ENCODE peak calls at places on chromosome 4, in ten cellular contexts. One of them, this sample, is unnamed.

GRCh38 chr4:152269448-152270191 is 266.3 kb downstream of the FBXW7 start:
- DNase-seq in ascending aorta: no peak
- DNase-seq in CD8-positive, alpha-beta memory T cell: no peak
- DNase-seq in IMR-90: no peak
- DNase-seq in heart right ventricle: no peak
- DNase-seq in breast epithelium: no peak
- DNase-seq in CD4-positive, CD25-positive, alpha-beta regulatory T cell: no peak
- DNase-seq in heart left ventricle: no peak
- DNase-seq in adipocyte: no peak
- DNase-seq in PC-9: no peak
- DNase-seq in this sample: no peak

GRCh38 chr4:105596676-105597075 is 44.3 kb downstream of the ARHGEF38 start:
- DNase-seq in ascending aorta: no peak
- DNase-seq in PC-9: no peak
- DNase-seq in IMR-90: no peak
- DNase-seq in CD8-positive, alpha-beta memory T cell: no peak
- DNase-seq in heart left ventricle: no peak
- DNase-seq in breast epithelium: no peak
- DNase-seq in CD4-positive, CD25-positive, alpha-beta regulatory T cell: no peak
- DNase-seq in adipocyte: no peak
- DNase-seq in heart right ventricle: no peak
- DNase-seq in this sample: peak; percentile 2

GRCh38 chr4:35885081-35885480 is 359.2 kb downstream of the ARAP2 start:
- DNase-seq in CD8-positive, alpha-beta memory T cell: no peak
- DNase-seq in adipocyte: no peak
- DNase-seq in heart left ventricle: no peak
- DNase-seq in breast epithelium: no peak
- DNase-seq in heart right ventricle: no peak
- DNase-seq in PC-9: no peak
- DNase-seq in ascending aorta: no peak
- DNase-seq in IMR-90: no peak
- DNase-seq in CD4-positive, CD25-positive, alpha-beta regulatory T cell: no peak
- DNase-seq in this sample: no peak

GRCh38 chr4:138555584-138555983 is 313.4 kb upstream of the SLC7A11 start:
- DNase-seq in CD4-positive, CD25-positive, alpha-beta regulatory T cell: no peak
- DNase-seq in IMR-90: no peak
- DNase-seq in heart left ventricle: no peak
- DNase-seq in CD8-positive, alpha-beta memory T cell: no peak
- DNase-seq in breast epithelium: no peak
- DNase-seq in PC-9: no peak
- DNase-seq in ascending aorta: no peak
- DNase-seq in adipocyte: no peak
- DNase-seq in heart right ventricle: no peak
- DNase-seq in this sample: peak; percentile 37

GRCh38 chr4:19850909-19851308 is 400.8 kb upstream of the SLIT2 start:
- DNase-seq in PC-9: no peak
- DNase-seq in ascending aorta: no peak
- DNase-seq in IMR-90: peak; percentile 93
- DNase-seq in heart right ventricle: no peak
- DNase-seq in breast epithelium: no peak
- DNase-seq in adipocyte: peak; percentile 49
- DNase-seq in CD8-positive, alpha-beta memory T cell: no peak
- DNase-seq in CD4-positive, CD25-positive, alpha-beta regulatory T cell: no peak
- DNase-seq in heart left ventricle: no peak
- DNase-seq in this sample: no peak

GRCh38 chr4:144313370-144313769 is 172.9 kb upstream of the GYPA start:
- DNase-seq in CD4-positive, CD25-positive, alpha-beta regulatory T cell: no peak
- DNase-seq in IMR-90: no peak
- DNase-seq in CD8-positive, alpha-beta memory T cell: no peak
- DNase-seq in heart right ventricle: no peak
- DNase-seq in breast epithelium: no peak
- DNase-seq in heart left ventricle: no peak
- DNase-seq in PC-9: peak; percentile 37
- DNase-seq in ascending aorta: no peak
- DNase-seq in adipocyte: no peak
- DNase-seq in this sample: no peak

GRCh38 chr4:15234101-15234500 is 193.7 kb upstream of the C1QTNF7 start:
- DNase-seq in heart right ventricle: no peak
- DNase-seq in CD8-positive, alpha-beta memory T cell: no peak
- DNase-seq in breast epithelium: no peak
- DNase-seq in heart left ventricle: no peak
- DNase-seq in PC-9: no peak
- DNase-seq in IMR-90: peak; percentile 93
- DNase-seq in ascending aorta: no peak
- DNase-seq in CD4-positive, CD25-positive, alpha-beta regulatory T cell: no peak
- DNase-seq in adipocyte: peak; percentile 52
- DNase-seq in this sample: no peak

GRCh38 chr4:111943796-111944203 is 201.5 kb upstream of the FAM241A start:
- DNase-seq in CD4-positive, CD25-positive, alpha-beta regulatory T cell: no peak
- DNase-seq in heart right ventricle: no peak
- DNase-seq in IMR-90: no peak
- DNase-seq in PC-9: no peak
- DNase-seq in ascending aorta: no peak
- DNase-seq in CD8-positive, alpha-beta memory T cell: no peak
- DNase-seq in adipocyte: no peak
- DNase-seq in breast epithelium: no peak
- DNase-seq in heart left ventricle: no peak
- DNase-seq in this sample: peak; percentile 27

GRCh38 chr4:146061610-146062324 is 113.8 kb upstream of the LSM6 start:
- DNase-seq in adipocyte: no peak
- DNase-seq in ascending aorta: no peak
- DNase-seq in PC-9: no peak
- DNase-seq in CD4-positive, CD25-positive, alpha-beta regulatory T cell: no peak
- DNase-seq in heart left ventricle: no peak
- DNase-seq in heart right ventricle: no peak
- DNase-seq in breast epithelium: no peak
- DNase-seq in CD8-positive, alpha-beta memory T cell: no peak
- DNase-seq in IMR-90: no peak
- DNase-seq in this sample: no peak

GRCh38 chr4:146058531-146058930 is 117.0 kb upstream of the LSM6 start:
- DNase-seq in breast epithelium: no peak
- DNase-seq in adipocyte: no peak
- DNase-seq in IMR-90: no peak
- DNase-seq in heart left ventricle: no peak
- DNase-seq in CD8-positive, alpha-beta memory T cell: no peak
- DNase-seq in CD4-positive, CD25-positive, alpha-beta regulatory T cell: no peak
- DNase-seq in PC-9: no peak
- DNase-seq in ascending aorta: no peak
- DNase-seq in heart right ventricle: no peak
- DNase-seq in this sample: no peak

GRCh38 chr4:146059865-146060264 is 115.7 kb upstream of the LSM6 start:
- DNase-seq in breast epithelium: no peak
- DNase-seq in ascending aorta: no peak
- DNase-seq in CD8-positive, alpha-beta memory T cell: no peak
- DNase-seq in adipocyte: no peak
- DNase-seq in PC-9: no peak
- DNase-seq in IMR-90: no peak
- DNase-seq in CD4-positive, CD25-positive, alpha-beta regulatory T cell: no peak
- DNase-seq in heart right ventricle: no peak
- DNase-seq in heart left ventricle: no peak
- DNase-seq in this sample: no peak

GRCh38 chr4:146062325-146062715 is 113.2 kb upstream of the LSM6 start:
- DNase-seq in CD8-positive, alpha-beta memory T cell: no peak
- DNase-seq in heart left ventricle: no peak
- DNase-seq in breast epithelium: no peak
- DNase-seq in heart right ventricle: no peak
- DNase-seq in IMR-90: no peak
- DNase-seq in CD4-positive, CD25-positive, alpha-beta regulatory T cell: no peak
- DNase-seq in ascending aorta: no peak
- DNase-seq in adipocyte: no peak
- DNase-seq in PC-9: no peak
- DNase-seq in this sample: no peak

GRCh38 chr4:146059153-146059552 is 116.4 kb upstream of the LSM6 start:
- DNase-seq in CD8-positive, alpha-beta memory T cell: no peak
- DNase-seq in CD4-positive, CD25-positive, alpha-beta regulatory T cell: no peak
- DNase-seq in adipocyte: no peak
- DNase-seq in ascending aorta: no peak
- DNase-seq in IMR-90: no peak
- DNase-seq in heart left ventricle: no peak
- DNase-seq in heart right ventricle: no peak
- DNase-seq in PC-9: no peak
- DNase-seq in breast epithelium: no peak
- DNase-seq in this sample: no peak
- H3K4me3 ChIP-seq in CD8-positive, alpha-beta memory T cell: no peak overlapping the region
- H3K4me3 ChIP-seq in CD4-positive, CD25-positive, alpha-beta regulatory T cell: no peak overlapping the region
- H3K4me3 ChIP-seq in adipocyte: no peak overlapping the region
- H3K4me3 ChIP-seq in ascending aorta: no peak overlapping the region
- H3K4me3 ChIP-seq in IMR-90: no peak overlapping the region
- H3K4me3 ChIP-seq in heart left ventricle: no peak overlapping the region
- H3K4me3 ChIP-seq in heart right ventricle: no peak overlapping the region
- H3K4me3 ChIP-seq in PC-9: no peak overlapping the region
- H3K4me3 ChIP-seq in breast epithelium: no peak overlapping the region
- H3K4me3 ChIP-seq in this sample: no peak overlapping the region

GRCh38 chr4:102578819-102579218 is 77.7 kb downstream of the NFKB1 start:
- DNase-seq in IMR-90: no peak
- DNase-seq in adipocyte: no peak
- DNase-seq in CD8-positive, alpha-beta memory T cell: peak; percentile 53
- DNase-seq in PC-9: no peak
- DNase-seq in heart right ventricle: no peak
- DNase-seq in breast epithelium: no peak
- DNase-seq in CD4-positive, CD25-positive, alpha-beta regulatory T cell: peak; percentile 22
- DNase-seq in ascending aorta: no peak
- DNase-seq in heart left ventricle: no peak
- DNase-seq in this sample: peak; percentile 50

GRCh38 chr4:102585329-102585728 is 84.2 kb downstream of the NFKB1 start:
- DNase-seq in adipocyte: peak; percentile 42
- DNase-seq in ascending aorta: no peak
- DNase-seq in heart left ventricle: no peak
- DNase-seq in IMR-90: peak; percentile 13
- DNase-seq in CD4-positive, CD25-positive, alpha-beta regulatory T cell: no peak
- DNase-seq in CD8-positive, alpha-beta memory T cell: no peak
- DNase-seq in PC-9: no peak
- DNase-seq in heart right ventricle: no peak
- DNase-seq in breast epithelium: no peak
- DNase-seq in this sample: no peak

GRCh38 chr4:102578270-102578669 is 77.1 kb downstream of the NFKB1 start:
- DNase-seq in PC-9: no peak
- DNase-seq in breast epithelium: no peak
- DNase-seq in heart right ventricle: no peak
- DNase-seq in heart left ventricle: no peak
- DNase-seq in CD4-positive, CD25-positive, alpha-beta regulatory T cell: no peak
- DNase-seq in CD8-positive, alpha-beta memory T cell: no peak
- DNase-seq in IMR-90: no peak
- DNase-seq in ascending aorta: no peak
- DNase-seq in adipocyte: no peak
- DNase-seq in this sample: no peak

GRCh38 chr4:102579794-102580462 is 78.8 kb downstream of the NFKB1 start:
- DNase-seq in ascending aorta: no peak
- DNase-seq in heart left ventricle: no peak
- DNase-seq in IMR-90: no peak
- DNase-seq in adipocyte: no peak
- DNase-seq in CD4-positive, CD25-positive, alpha-beta regulatory T cell: no peak
- DNase-seq in heart right ventricle: no peak
- DNase-seq in breast epithelium: no peak
- DNase-seq in PC-9: no peak
- DNase-seq in CD8-positive, alpha-beta memory T cell: no peak
- DNase-seq in this sample: no peak

DNA sequence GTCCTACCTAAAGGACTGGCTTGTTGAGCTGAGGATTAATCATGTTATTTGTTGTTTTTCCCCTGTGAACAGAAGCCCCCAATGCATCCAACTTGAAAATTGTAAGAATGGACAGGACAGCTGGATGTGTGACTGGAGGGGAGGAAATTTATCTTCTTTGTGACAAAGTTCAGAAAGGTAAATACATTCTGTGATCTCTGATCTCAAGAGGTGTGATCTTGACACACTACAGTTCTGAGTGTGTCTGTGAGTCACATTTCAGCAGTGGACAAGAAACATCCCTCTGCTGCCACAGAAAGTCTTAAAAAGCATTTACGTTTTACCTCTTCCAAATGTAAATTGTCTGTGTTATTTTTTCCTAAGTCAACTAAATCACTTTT is 79.3 kb downstream of the NFKB1 start:
- DNase-seq in ascending aorta: no peak
- DNase-seq in heart left ventricle: no peak
- DNase-seq in IMR-90: no peak
- DNase-seq in CD8-positive, alpha-beta memory T cell: no peak
- DNase-seq in CD4-positive, CD25-positive, alpha-beta regulatory T cell: no peak
- DNase-seq in breast epithelium: no peak
- DNase-seq in heart right ventricle: no peak
- DNase-seq in PC-9: no peak
- DNase-seq in adipocyte: no peak
- DNase-seq in this sample: no peak
- H3K36me3 ChIP-seq in ascending aorta: peaks cover 77% of the 10 kb centered on the region
- H3K36me3 ChIP-seq in heart left ventricle: peaks cover 84% of the 10 kb centered on the region
- H3K36me3 ChIP-seq in IMR-90: peaks cover 25% of the 10 kb centered on the region
- H3K36me3 ChIP-seq in CD8-positive, alpha-beta memory T cell: peaks cover 25% of the 10 kb centered on the region
- H3K36me3 ChIP-seq in CD4-positive, CD25-positive, alpha-beta regulatory T cell: peaks cover 73% of the 10 kb centered on the region
- H3K36me3 ChIP-seq in breast epithelium: peaks cover 4% of the 10 kb centered on the region
- H3K36me3 ChIP-seq in heart right ventricle: peaks cover 43% of the 10 kb centered on the region
- H3K36me3 ChIP-seq in PC-9: no peaks in the 10 kb centered on the region
- H3K36me3 ChIP-seq in adipocyte: peaks cover 81% of the 10 kb centered on the region
- H3K36me3 ChIP-seq in this sample: no peaks in the 10 kb centered on the region

DNA sequence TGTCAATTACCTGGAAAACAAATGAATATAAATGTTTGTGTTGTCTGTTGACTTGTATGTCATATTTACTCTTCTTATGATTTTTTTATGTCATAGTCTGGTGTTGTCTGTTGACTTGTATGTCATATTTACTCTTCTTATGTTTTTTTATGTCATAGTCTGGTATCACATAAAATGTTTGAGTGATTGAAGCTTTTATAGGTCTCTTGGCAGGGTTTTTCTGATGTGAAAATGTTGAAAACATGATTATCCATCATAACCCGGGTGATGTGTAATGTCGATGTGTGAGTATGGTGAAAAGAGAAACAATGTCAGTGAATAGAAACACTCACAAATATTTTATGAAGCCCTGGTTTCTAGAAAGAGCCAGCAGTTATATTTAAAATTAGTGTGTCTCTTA is 335.7 kb downstream of the BMPR1B start:
- DNase-seq in adipocyte: no peak
- DNase-seq in CD4-positive, CD25-positive, alpha-beta regulatory T cell: no peak
- DNase-seq in ascending aorta: no peak
- DNase-seq in IMR-90: no peak
- DNase-seq in breast epithelium: no peak
- DNase-seq in PC-9: no peak
- DNase-seq in CD8-positive, alpha-beta memory T cell: no peak
- DNase-seq in heart right ventricle: no peak
- DNase-seq in heart left ventricle: no peak
- DNase-seq in this sample: no peak
- H3K4me3 ChIP-seq in adipocyte: no peak overlapping the region
- H3K4me3 ChIP-seq in CD4-positive, CD25-positive, alpha-beta regulatory T cell: no peak overlapping the region
- H3K4me3 ChIP-seq in ascending aorta: no peak overlapping the region
- H3K4me3 ChIP-seq in IMR-90: no peak overlapping the region
- H3K4me3 ChIP-seq in breast epithelium: no peak overlapping the region
- H3K4me3 ChIP-seq in PC-9: no peak overlapping the region
- H3K4me3 ChIP-seq in CD8-positive, alpha-beta memory T cell: no peak overlapping the region
- H3K4me3 ChIP-seq in heart right ventricle: no peak overlapping the region
- H3K4me3 ChIP-seq in heart left ventricle: no peak overlapping the region
- H3K4me3 ChIP-seq in this sample: no peak overlapping the region

DNA sequence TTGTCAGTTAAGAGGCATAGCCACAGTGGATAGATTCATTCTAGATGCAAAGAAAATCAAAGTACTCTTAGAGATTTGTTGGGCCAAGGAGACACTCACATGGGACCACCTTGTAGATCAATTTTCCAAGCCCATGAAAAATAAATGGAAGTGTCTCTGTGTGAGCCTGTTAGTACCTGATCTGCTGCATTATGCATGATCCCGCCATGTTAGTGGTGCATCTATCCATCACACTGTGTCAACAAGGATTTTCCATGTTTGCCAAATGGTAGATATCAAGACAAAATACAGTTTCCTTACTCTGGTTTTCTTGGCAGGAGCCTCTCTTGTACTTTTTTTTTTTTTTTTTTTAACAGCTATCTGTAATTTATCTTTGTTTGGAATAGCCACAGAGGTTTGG is 112.4 kb downstream of the EGF start:
- DNase-seq in ascending aorta: no peak
- DNase-seq in CD8-positive, alpha-beta memory T cell: no peak
- DNase-seq in IMR-90: no peak
- DNase-seq in heart right ventricle: no peak
- DNase-seq in PC-9: no peak
- DNase-seq in breast epithelium: no peak
- DNase-seq in adipocyte: no peak
- DNase-seq in heart left ventricle: no peak
- DNase-seq in CD4-positive, CD25-positive, alpha-beta regulatory T cell: no peak
- DNase-seq in this sample: no peak
- H3K36me3 ChIP-seq in ascending aorta: no peaks in the 10 kb centered on the region
- H3K36me3 ChIP-seq in CD8-positive, alpha-beta memory T cell: no peaks in the 10 kb centered on the region
- H3K36me3 ChIP-seq in IMR-90: no peaks in the 10 kb centered on the region
- H3K36me3 ChIP-seq in heart right ventricle: no peaks in the 10 kb centered on the region
- H3K36me3 ChIP-seq in PC-9: no peaks in the 10 kb centered on the region
- H3K36me3 ChIP-seq in breast epithelium: no peaks in the 10 kb centered on the region
- H3K36me3 ChIP-seq in adipocyte: no peaks in the 10 kb centered on the region
- H3K36me3 ChIP-seq in heart left ventricle: no peaks in the 10 kb centered on the region
- H3K36me3 ChIP-seq in CD4-positive, CD25-positive, alpha-beta regulatory T cell: no peaks in the 10 kb centered on the region
- H3K36me3 ChIP-seq in this sample: no peaks in the 10 kb centered on the region

This sample was measured in H7.